ENCODE peak calls at places on chromosome 17, in five cellular contexts. U is CD4-positive, CD25-positive, alpha-beta regulatory T cell; D is tibial nerve; T is heart left ventricle; R is CD8-positive, alpha-beta memory T cell. H is an unnamed sample.
A peak's percentile ranks its signal among the peaks of the same experiment; 100 is the strongest.

GRCh38 chr17:3895354-3895753 is 2.5 kb upstream of the CAMKK1 start:
- DNase-seq in D (no peak), T (no peak), R (no peak), U (no peak), H (no peak)

GRCh38 chr17:64641499-64641898 is 20.6 kb downstream of the SMURF2 start:
- DNase-seq in T (no peak), D (no peak), U (no peak), R (no peak), H (no peak)

GRCh38 chr17:6323626-6324356 is 111.1 kb downstream of the AIPL1 start:
- DNase-seq in T (peak; percentile 33), U (no peak), R (no peak), D (no peak), H (no peak)

GRCh38 chr17:62187681-62188080 is 122.6 kb upstream of the MED13 start:
- DNase-seq in U (no peak), D (no peak), R (no peak), T (no peak), H (no peak)

GRCh38 chr17:42997984-42998938 is at the start of gene RPL27:
- DNase-seq in T (peak; percentile 98), R (peak; percentile 92), U (peak; percentile 99), D (peak; percentile 98), H (peak; percentile 98)

GRCh38 chr17:61926831-61927210 is 961 bp downstream of the INTS2 start:
- DNase-seq in U (no peak), R (no peak), D (no peak), T (no peak), H (no peak)

GRCh38 chr17:6108987-6109386 is 38.8 kb downstream of the WSCD1 start:
- DNase-seq in R (no peak), D (no peak), U (no peak), T (no peak), H (no peak)

GRCh38 chr17:1928976-1929375 is 96.2 kb downstream of the RTN4RL1 start:
- DNase-seq in R (no peak), D (no peak), T (peak; percentile 66), U (no peak), H (no peak)

GRCh38 chr17:1661045-1661444 is 11.4 kb upstream of the RILP start:
- DNase-seq in T (no peak), R (no peak), D (no peak), U (no peak), H (no peak)

GRCh38 chr17:51275381-51275780 is 15.0 kb downstream of the UTP18 start:
- DNase-seq in T (no peak), D (no peak), U (no peak), R (no peak), H (no peak)

GRCh38 chr17:15503731-15504130 is 36.3 kb upstream of the CDRT4 start:
- DNase-seq in R (no peak), U (no peak), D (no peak), T (no peak), H (no peak)

GRCh38 chr17:57892820-57893595 is 43.2 kb upstream of the MRPS23 start:
- DNase-seq in R (no peak), U (peak; percentile 8), T (peak; percentile 90), D (peak; percentile 94), H (no peak)

GRCh38 chr17:40915721-40916256 is 21.7 kb downstream of the KRT23 start:
- DNase-seq in D (no peak), T (no peak), R (no peak), U (no peak), H (no peak)

GRCh38 chr17:43216369-43216761 is 4.7 kb downstream of the TMEM106A start:
- DNase-seq in R (no peak), D (no peak), U (no peak), T (peak; percentile 13), H (no peak)

GRCh38 chr17:42017866-42018200 is 594 bp upstream of the DNAJC7 start:
- DNase-seq in T (no peak), U (no peak), D (no peak), R (no peak), H (no peak)

GRCh38 chr17:45906927-45907622 is 12.7 kb downstream of the MAPT start:
- DNase-seq in U (no peak), D (no peak), R (no peak), T (no peak), H (no peak)

GRCh38 chr17:15361151-15361550 is 19.8 kb upstream of the TEKT3 start:
- DNase-seq in U (no peak), R (no peak), D (no peak), T (no peak), H (no peak)

GRCh38 chr17:30393911-30394867 is 15.5 kb downstream of the CPD start:
- DNase-seq in D (no peak), U (no peak), T (no peak), R (no peak), H (no peak)

GRCh38 chr17:66540131-66540781 is 237.8 kb downstream of the PRKCA start:
- DNase-seq in U (no peak), R (no peak), T (peak; percentile 50), D (peak; percentile 38), H (no peak)

GRCh38 chr17:223723-224471 is 42.4 kb upstream of the DOC2B start:
- DNase-seq in T (peak; percentile 16), D (no peak), R (no peak), U (no peak), H (no peak)

GRCh38 chr17:39751637-39752036 is 13.9 kb downstream of the GRB7 start:
- DNase-seq in T (no peak), R (no peak), D (no peak), U (no peak), H (no peak)

GRCh38 chr17:33284022-33284421 is 9.1 kb downstream of the ASIC2 start:
- DNase-seq in T (no peak), U (no peak), D (peak; percentile 24), R (no peak), H (no peak)

GRCh38 chr17:58049533-58049932 is 33.7 kb upstream of the DYNLL2 start:
- DNase-seq in D (no peak), R (no peak), T (no peak), U (no peak), H (no peak)

GRCh38 chr17:8015957-8016631 is 13.7 kb downstream of the GUCY2D start:
- DNase-seq in T (no peak), U (no peak), D (no peak), R (no peak), H (no peak)

GRCh38 chr17:41415833-41416335 is 8.5 kb downstream of the KRT37 start:
- DNase-seq in T (no peak), R (no peak), U (no peak), D (peak; percentile 63), H (no peak)

GRCh38 chr17:45381001-45381400 is 51.7 kb downstream of the ARHGAP27 start:
- DNase-seq in T (no peak), R (no peak), D (no peak), U (no peak), H (no peak)

GRCh38 chr17:7380321-7380720 is 568 bp upstream of the TNK1 start:
- DNase-seq in T (peak; percentile 59), U (no peak), R (no peak), D (peak; percentile 26), H (no peak)

GRCh38 chr17:29126268-29126923 is 53.8 kb downstream of the MYO18A start:
- DNase-seq in U (no peak), D (no peak), R (no peak), T (no peak), H (no peak)

GRCh38 chr17:58381124-58381838 is 29.3 kb upstream of the SUPT4H1 start:
- DNase-seq in U (no peak), T (no peak), D (no peak), R (no peak), H (no peak)

GRCh38 chr17:17724991-17725852 is 44.0 kb downstream of the RAI1 start:
- DNase-seq in T (no peak), U (no peak), D (no peak), R (no peak), H (no peak)

GRCh38 chr17:17722906-17723353 is 41.7 kb downstream of the RAI1 start:
- DNase-seq in U (no peak), T (no peak), D (no peak), R (no peak), H (no peak)

GRCh38 chr17:17722081-17722905 is 41.0 kb downstream of the RAI1 start:
- DNase-seq in T (no peak), U (no peak), D (no peak), R (no peak), H (no peak)

GRCh38 chr17:17724307-17724921 is 43.2 kb downstream of the RAI1 start:
- DNase-seq in D (no peak), T (peak; percentile 76), U (peak; percentile 24), R (no peak), H (no peak)

GRCh38 chr17:17723354-17724261 is 42.4 kb downstream of the RAI1 start:
- DNase-seq in T (no peak), U (peak; percentile 26), R (no peak), D (no peak), H (no peak)
- H3K27me3 ChIP-seq in T (no peaks in the 10 kb centered on the region), U (peaks cover 8% of the 10 kb centered on the region), R (no peaks in the 10 kb centered on the region), D (no peaks in the 10 kb centered on the region), H (no peaks in the 10 kb centered on the region)

GRCh38 chr17:9274119-9274445 is 252.8 kb downstream of the NTN1 start:
- DNase-seq in T (no peak), R (no peak), D (no peak), U (no peak), H (no peak)
- H3K27me3 ChIP-seq in T (no peaks in the 10 kb centered on the region), R (no peaks in the 10 kb centered on the region), D (no peaks in the 10 kb centered on the region), U (no peaks in the 10 kb centered on the region), H (no peaks in the 10 kb centered on the region)

DNA sequence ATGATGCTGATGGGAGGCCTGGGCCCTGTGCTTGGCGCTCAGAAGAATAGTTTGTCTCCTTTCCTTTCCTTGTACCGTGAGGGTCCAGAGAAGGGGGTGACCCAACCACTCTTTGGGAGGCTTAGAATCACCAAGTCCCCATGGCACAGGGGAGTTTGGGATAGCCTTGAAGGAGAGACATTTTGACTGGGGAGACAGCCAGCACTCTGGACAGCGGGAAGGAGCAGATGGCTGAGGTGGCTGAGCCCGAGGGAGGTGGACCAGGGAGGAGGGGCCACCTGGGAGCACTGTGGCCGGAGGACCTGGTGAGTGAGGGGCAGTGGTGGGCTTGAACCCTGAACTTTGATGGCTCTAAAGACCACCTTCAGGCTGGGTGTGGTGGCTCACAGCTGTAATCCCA is 18.2 kb downstream of the MGAT5B start:
- DNase-seq in U (no peak), D (no peak), R (no peak), T (no peak), H (no peak)
- H3K27me3 ChIP-seq in U (no peaks in the 10 kb centered on the region), D (no peaks in the 10 kb centered on the region), R (no peaks in the 10 kb centered on the region), T (peaks cover 27% of the 10 kb centered on the region), H (no peaks in the 10 kb centered on the region)

GRCh38 chr17:48954300-48954755 is 9.7 kb upstream of the SNF8 start:
- DNase-seq in R (no peak), U (no peak), T (no peak), D (no peak), H (no peak)
- H3K27me3 ChIP-seq in R (peaks cover 2% of the 10 kb centered on the region), U (peaks cover 3% of the 10 kb centered on the region), T (peaks cover 80% of the 10 kb centered on the region), D (no peaks in the 10 kb centered on the region), H (peaks cover 5% of the 10 kb centered on the region)

H was measured in CD8-positive, alpha-beta T cell.